ENCODE peak calls at places on chromosome 15, in nine cellular contexts. L is SHP77; F is activated CD4-positive, alpha-beta T cell treated with anti-CD3 and anti-CD28 coated beads for 24 hours; S is H4; Y is Jurkat, Clone E6-1; U is NCI-H2081; X is NCI-H748 treated with DMSO at 0.1 percent for 48 hours; M is mucosa of descending colon; G is uterus. H is an unnamed sample.

GRCh38 chr15:66848116-66848515 is 146.1 kb downstream of the SMAD6 start:
- DNase-seq in M (no peak), U (no peak), L (no peak), G (no peak), S (no peak), X (no peak), Y (no peak), F (no peak), H (no peak)

GRCh38 chr15:76285241-76285825 is 25.9 kb downstream of the ETFA start:
- DNase-seq in F (no peak), X (no peak), S (no peak), Y (peak), L (no peak), M (no peak), G (no peak), U (no peak), H (no peak)

GRCh38 chr15:100934735-100935134 is 15.6 kb downstream of the LRRK1 start:
- DNase-seq in G (no peak), Y (no peak), F (no peak), S (peak), U (no peak), X (no peak), L (no peak), M (no peak), H (no peak)

GRCh38 chr15:85616549-85616948 is 178.2 kb downstream of the KLHL25 start:
- DNase-seq in S (no peak), Y (no peak), X (no peak), M (no peak), U (no peak), F (no peak), L (no peak), G (no peak), H (no peak)

GRCh38 chr15:96551196-96551595 is 220.7 kb downstream of the NR2F2 start:
- DNase-seq in U (no peak), Y (no peak), G (no peak), S (no peak), M (no peak), F (no peak), X (no peak), L (no peak), H (no peak)

GRCh38 chr15:42157981-42158765 is 1.7 kb upstream of the PLA2G4F start:
- DNase-seq in X (no peak), Y (no peak), F (no peak), L (no peak), S (peak), M (no peak), G (no peak), U (no peak), H (no peak)

GRCh38 chr15:77497942-77498361 is 77.3 kb downstream of the HMG20A start:
- DNase-seq in U (no peak), L (no peak), X (no peak), F (no peak), S (no peak), M (no peak), G (peak), Y (no peak), H (no peak)

GRCh38 chr15:69797615-69798014 is 300.1 kb downstream of the TLE3 start:
- DNase-seq in L (no peak), G (no peak), X (no peak), M (no peak), S (no peak), Y (no peak), U (no peak), F (no peak), H (no peak)

GRCh38 chr15:25176991-25177954 is 222.5 kb downstream of the SNRPN start:
- DNase-seq in X (no peak), F (no peak), L (no peak), M (peak), S (no peak), G (peak), U (no peak), Y (no peak), H (peak)

GRCh38 chr15:44029940-44030568 is 165.0 kb downstream of the FRMD5 start:
- DNase-seq in Y (no peak), L (no peak), X (no peak), F (no peak), U (no peak), S (no peak), G (no peak), M (no peak), H (no peak)

GRCh38 chr15:39580117-39580629 is 706 bp upstream of the THBS1 start:
- DNase-seq in L (peak), S (peak), U (peak), M (peak), X (peak), F (peak), G (peak), Y (peak), H (peak)

GRCh38 chr15:75718326-75718725 is 5.7 kb upstream of the CSPG4 start:
- DNase-seq in M (no peak), X (no peak), S (peak), U (no peak), Y (no peak), G (no peak), L (no peak), F (no peak), H (no peak)

GRCh38 chr15:22735781-22736180 is 50.7 kb upstream of the NIPA1 start:
- DNase-seq in X (no peak), U (no peak), Y (no peak), F (no peak), M (no peak), S (no peak), G (no peak), L (no peak), H (no peak)

H was measured in kidney.